ENCODE peak calls at places on chromosomes 3 and 15, in four cellular contexts. One of them, this sample, is unnamed.
A peak's percentile ranks its signal among the peaks of the same experiment; 100 is the strongest.

GRCh38 chr15:69976366-69976994 is 121.2 kb downstream of the TLE3 start:
- DNase-seq in suprapubic skin: no peak
- DNase-seq in A549: peak; percentile 35
- DNase-seq in sigmoid colon: no peak
- DNase-seq in this sample: no peak

GRCh38 chr3:27202959-27203358 is 166.2 kb downstream of the NEK10 start:
- DNase-seq in suprapubic skin: no peak
- DNase-seq in A549: no peak
- DNase-seq in sigmoid colon: no peak
- DNase-seq in this sample: no peak

GRCh38 chr15:35481992-35482391 is 64.0 kb downstream of the DPH6 start:
- DNase-seq in suprapubic skin: no peak
- DNase-seq in A549: peak; percentile 76
- DNase-seq in sigmoid colon: no peak
- DNase-seq in this sample: no peak

GRCh38 chr3:101453966-101454365 is 59.0 kb downstream of the SENP7 start:
- DNase-seq in suprapubic skin: no peak
- DNase-seq in A549: no peak
- DNase-seq in sigmoid colon: no peak
- DNase-seq in this sample: no peak

GRCh38 chr3:126128504-126129407 is 44.8 kb upstream of the SLC41A3 start:
- DNase-seq in suprapubic skin: peak; percentile 33
- DNase-seq in A549: no peak
- DNase-seq in sigmoid colon: peak; percentile 58
- DNase-seq in this sample: peak; percentile 11

GRCh38 chr3:124829819-124830554 is 57.2 kb downstream of the ITGB5 start:
- DNase-seq in suprapubic skin: no peak
- DNase-seq in A549: no peak
- DNase-seq in sigmoid colon: peak; percentile 69
- DNase-seq in this sample: no peak

GRCh38 chr3:36864180-36865053 is 80.4 kb downstream of the TRANK1 start:
- DNase-seq in suprapubic skin: no peak
- DNase-seq in A549: no peak
- DNase-seq in sigmoid colon: no peak
- DNase-seq in this sample: no peak

GRCh38 chr3:174810256-174810655 is 48.9 kb upstream of the NAALADL2 start:
- DNase-seq in suprapubic skin: no peak
- DNase-seq in A549: no peak
- DNase-seq in sigmoid colon: no peak
- DNase-seq in this sample: no peak

GRCh38 chr3:177673105-177673804 is 476.0 kb upstream of the TBL1XR1 start:
- DNase-seq in suprapubic skin: no peak
- DNase-seq in A549: peak; percentile 16
- DNase-seq in sigmoid colon: no peak
- DNase-seq in this sample: no peak

GRCh38 chr3:135757421-135757820 is 208.1 kb upstream of the PPP2R3A start:
- DNase-seq in suprapubic skin: no peak
- DNase-seq in A549: no peak
- DNase-seq in sigmoid colon: no peak
- DNase-seq in this sample: no peak

GRCh38 chr15:67186688-67187087 is 67.8 kb downstream of the AAGAB start:
- DNase-seq in suprapubic skin: no peak
- DNase-seq in A549: no peak
- DNase-seq in sigmoid colon: no peak
- DNase-seq in this sample: no peak

GRCh38 chr3:28726840-28727239 is 378.2 kb upstream of the AZI2 start:
- DNase-seq in suprapubic skin: no peak
- DNase-seq in A549: peak; percentile 31
- DNase-seq in sigmoid colon: no peak
- DNase-seq in this sample: peak; percentile 54

GRCh38 chr3:157785071-157785826 is 282.0 kb upstream of the VEPH1 start:
- DNase-seq in suprapubic skin: no peak
- DNase-seq in A549: peak; percentile 60
- DNase-seq in sigmoid colon: no peak
- DNase-seq in this sample: no peak

GRCh38 chr3:172253200-172253599 is 195.1 kb downstream of the GHSR start:
- DNase-seq in suprapubic skin: no peak
- DNase-seq in A549: no peak
- DNase-seq in sigmoid colon: no peak
- DNase-seq in this sample: no peak

GRCh38 chr15:20353966-20354883 is 187.4 kb downstream of the GOLGA6L6 start:
- DNase-seq in suprapubic skin: peak; percentile 49
- DNase-seq in A549: peak; percentile 14
- DNase-seq in sigmoid colon: peak; percentile 61
- DNase-seq in this sample: peak; percentile 25

GRCh38 chr3:44894485-44894884 is 20.1 kb downstream of the TGM4 start:
- DNase-seq in suprapubic skin: no peak
- DNase-seq in A549: no peak
- DNase-seq in sigmoid colon: no peak
- DNase-seq in this sample: no peak

GRCh38 chr3:172181936-172182708 is 142.7 kb downstream of the FNDC3B start:
- DNase-seq in suprapubic skin: no peak
- DNase-seq in A549: no peak
- DNase-seq in sigmoid colon: no peak
- DNase-seq in this sample: no peak

GRCh38 chr3:21642433-21642832 is 108.6 kb downstream of the ZNF385D start:
- DNase-seq in suprapubic skin: no peak
- DNase-seq in A549: no peak
- DNase-seq in sigmoid colon: no peak
- DNase-seq in this sample: no peak

GRCh38 chr3:41674449-41674848 is 287.5 kb downstream of the ULK4 start:
- DNase-seq in suprapubic skin: no peak
- DNase-seq in A549: no peak
- DNase-seq in sigmoid colon: no peak
- DNase-seq in this sample: no peak

GRCh38 chr3:44648564-44649229 is at the start of gene ZNF35:
- DNase-seq in suprapubic skin: peak; percentile 81
- DNase-seq in A549: peak; percentile 92
- DNase-seq in sigmoid colon: peak; percentile 85
- DNase-seq in this sample: peak; percentile 75

GRCh38 chr3:165378761-165379160 is 182.6 kb upstream of the SLITRK3 start:
- DNase-seq in suprapubic skin: no peak
- DNase-seq in A549: no peak
- DNase-seq in sigmoid colon: no peak
- DNase-seq in this sample: no peak

GRCh38 chr15:89591834-89592233 is 16.6 kb downstream of the TICRR start:
- DNase-seq in suprapubic skin: no peak
- DNase-seq in A549: no peak
- DNase-seq in sigmoid colon: no peak
- DNase-seq in this sample: no peak

GRCh38 chr3:47022540-47023161 is 43.2 kb downstream of the NBEAL2 start:
- DNase-seq in suprapubic skin: no peak
- DNase-seq in A549: no peak
- DNase-seq in sigmoid colon: peak; percentile 66
- DNase-seq in this sample: peak; percentile 77

GRCh38 chr3:170560296-170560695 is 25.6 kb downstream of the SLC7A14 start:
- DNase-seq in suprapubic skin: no peak
- DNase-seq in A549: no peak
- DNase-seq in sigmoid colon: no peak
- DNase-seq in this sample: no peak

GRCh38 chr3:180036678-180037455 is at the start of gene PEX5L:
- DNase-seq in suprapubic skin: peak; percentile 48
- DNase-seq in A549: no peak
- DNase-seq in sigmoid colon: no peak
- DNase-seq in this sample: peak; percentile 44

GRCh38 chr15:33910741-33911140 is 57.6 kb upstream of the CHRM5 start:
- DNase-seq in suprapubic skin: no peak
- DNase-seq in A549: no peak
- DNase-seq in sigmoid colon: no peak
- DNase-seq in this sample: no peak

GRCh38 chr3:23206371-23206770 is 3.2 kb downstream of the UBE2E2 start:
- DNase-seq in suprapubic skin: no peak
- DNase-seq in A549: no peak
- DNase-seq in sigmoid colon: no peak
- DNase-seq in this sample: no peak

GRCh38 chr3:78919021-78919755 is 848.6 kb downstream of the ROBO1 start:
- DNase-seq in suprapubic skin: no peak
- DNase-seq in A549: peak; percentile 77
- DNase-seq in sigmoid colon: no peak
- DNase-seq in this sample: no peak

GRCh38 chr15:72770673-72771328 is 12.8 kb downstream of the ADPGK start:
- DNase-seq in suprapubic skin: no peak
- DNase-seq in A549: peak; percentile 18
- DNase-seq in sigmoid colon: no peak
- DNase-seq in this sample: no peak

GRCh38 chr15:33448961-33449611 is 138.3 kb downstream of the RYR3 start:
- DNase-seq in suprapubic skin: no peak
- DNase-seq in A549: no peak
- DNase-seq in sigmoid colon: no peak
- DNase-seq in this sample: no peak

GRCh38 chr15:88376574-88377174 is 90.5 kb downstream of the MRPL46 start:
- DNase-seq in suprapubic skin: no peak
- DNase-seq in A549: peak; percentile 42
- DNase-seq in sigmoid colon: no peak
- DNase-seq in this sample: no peak

GRCh38 chr3:72892870-72893269 is 5.0 kb downstream of the GXYLT2 start:
- DNase-seq in suprapubic skin: no peak
- DNase-seq in A549: peak; percentile 36
- DNase-seq in sigmoid colon: no peak
- DNase-seq in this sample: no peak

GRCh38 chr15:63054985-63055384 is 12.4 kb downstream of the TPM1 start:
- DNase-seq in suprapubic skin: no peak
- DNase-seq in A549: peak; percentile 52
- DNase-seq in sigmoid colon: no peak
- DNase-seq in this sample: no peak
- H3K4me1 ChIP-seq in suprapubic skin: peaks cover 54% of the 10 kb centered on the region
- H3K4me1 ChIP-seq in A549: peaks cover 98% of the 10 kb centered on the region
- H3K4me1 ChIP-seq in sigmoid colon: peaks cover 97% of the 10 kb centered on the region
- H3K4me1 ChIP-seq in this sample: peaks cover 93% of the 10 kb centered on the region

GRCh38 chr15:25735550-25736384 is 127.4 kb downstream of the ATP10A start:
- DNase-seq in suprapubic skin: no peak
- DNase-seq in A549: no peak
- DNase-seq in sigmoid colon: peak; percentile 56
- DNase-seq in this sample: no peak

GRCh38 chr15:25738171-25738792 is 124.8 kb downstream of the ATP10A start:
- DNase-seq in suprapubic skin: no peak
- DNase-seq in A549: no peak
- DNase-seq in sigmoid colon: peak; percentile 57
- DNase-seq in this sample: no peak

GRCh38 chr15:25734680-25735355 is 128.3 kb downstream of the ATP10A start:
- DNase-seq in suprapubic skin: no peak
- DNase-seq in A549: no peak
- DNase-seq in sigmoid colon: peak; percentile 24
- DNase-seq in this sample: no peak

GRCh38 chr15:25736451-25736850 is 126.7 kb downstream of the ATP10A start:
- DNase-seq in suprapubic skin: no peak
- DNase-seq in A549: no peak
- DNase-seq in sigmoid colon: no peak
- DNase-seq in this sample: no peak

GRCh38 chr15:25737218-25737643 is 125.9 kb downstream of the ATP10A start:
- DNase-seq in suprapubic skin: no peak
- DNase-seq in A549: no peak
- DNase-seq in sigmoid colon: peak; percentile 57
- DNase-seq in this sample: no peak
- TF ChIP-seq EP300 in suprapubic skin: peak; percentile 91
- TF ChIP-seq EP300 in A549: no peak
- TF ChIP-seq EP300 in sigmoid colon: peak; percentile 77
- TF ChIP-seq EP300 in this sample: peak; percentile 88

GRCh38 chr3:52293491-52294319 is 6.1 kb downstream of the GLYCTK start:
- DNase-seq in suprapubic skin: no peak
- DNase-seq in A549: no peak
- DNase-seq in sigmoid colon: no peak
- DNase-seq in this sample: no peak

GRCh38 chr3:52289747-52290595 is 2.3 kb downstream of the GLYCTK start:
- DNase-seq in suprapubic skin: peak; percentile 62
- DNase-seq in A549: no peak
- DNase-seq in sigmoid colon: peak; percentile 59
- DNase-seq in this sample: peak; percentile 69

GRCh38 chr3:52290596-52291507 is 3.2 kb downstream of the GLYCTK start:
- DNase-seq in suprapubic skin: peak; percentile 55
- DNase-seq in A549: no peak
- DNase-seq in sigmoid colon: peak; percentile 59
- DNase-seq in this sample: no peak

GRCh38 chr3:52292247-52293065 is 4.8 kb downstream of the GLYCTK start:
- DNase-seq in suprapubic skin: no peak
- DNase-seq in A549: no peak
- DNase-seq in sigmoid colon: no peak
- DNase-seq in this sample: no peak

DNA sequence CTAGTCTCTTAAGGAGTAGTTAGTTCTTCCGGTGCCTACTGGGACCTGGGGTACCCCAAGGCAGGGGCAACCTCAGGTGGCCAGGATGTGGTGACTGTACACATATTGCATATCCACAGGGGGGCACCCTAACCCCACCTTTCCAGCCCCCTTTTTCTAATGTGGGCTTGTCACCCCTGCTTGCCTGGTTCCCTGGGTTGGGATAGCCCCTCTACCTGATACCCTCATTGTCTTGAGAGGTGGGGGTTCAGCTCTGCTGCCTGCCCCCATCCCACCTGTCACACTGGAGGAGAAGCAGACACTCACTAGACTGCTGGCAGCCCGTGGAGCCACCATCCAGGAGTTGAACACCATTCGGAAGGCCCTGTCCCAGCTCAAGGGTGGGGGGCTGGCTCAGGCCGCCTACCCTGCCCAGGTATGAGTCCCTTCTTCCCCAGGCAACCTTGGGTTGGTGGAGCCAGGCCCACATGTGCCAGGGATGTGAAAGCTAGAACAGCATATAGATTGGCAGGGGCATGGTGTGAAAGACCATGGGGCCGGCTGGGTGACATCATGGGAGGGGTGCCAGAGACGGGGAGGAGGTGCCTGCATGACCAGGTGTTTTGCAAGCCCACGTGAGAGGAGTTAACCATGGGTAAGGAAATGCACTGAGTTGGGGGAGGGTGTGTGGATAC is 4.0 kb downstream of the GLYCTK start:
- DNase-seq in suprapubic skin: peak; percentile 26
- DNase-seq in A549: no peak
- DNase-seq in sigmoid colon: peak; percentile 54
- DNase-seq in this sample: no peak
- H3K4me1 ChIP-seq in suprapubic skin: peaks cover 21% of the 10 kb centered on the region
- H3K4me1 ChIP-seq in A549: peaks cover 20% of the 10 kb centered on the region
- H3K4me1 ChIP-seq in sigmoid colon: peaks cover 6% of the 10 kb centered on the region
- H3K4me1 ChIP-seq in this sample: peaks cover 25% of the 10 kb centered on the region

DNA sequence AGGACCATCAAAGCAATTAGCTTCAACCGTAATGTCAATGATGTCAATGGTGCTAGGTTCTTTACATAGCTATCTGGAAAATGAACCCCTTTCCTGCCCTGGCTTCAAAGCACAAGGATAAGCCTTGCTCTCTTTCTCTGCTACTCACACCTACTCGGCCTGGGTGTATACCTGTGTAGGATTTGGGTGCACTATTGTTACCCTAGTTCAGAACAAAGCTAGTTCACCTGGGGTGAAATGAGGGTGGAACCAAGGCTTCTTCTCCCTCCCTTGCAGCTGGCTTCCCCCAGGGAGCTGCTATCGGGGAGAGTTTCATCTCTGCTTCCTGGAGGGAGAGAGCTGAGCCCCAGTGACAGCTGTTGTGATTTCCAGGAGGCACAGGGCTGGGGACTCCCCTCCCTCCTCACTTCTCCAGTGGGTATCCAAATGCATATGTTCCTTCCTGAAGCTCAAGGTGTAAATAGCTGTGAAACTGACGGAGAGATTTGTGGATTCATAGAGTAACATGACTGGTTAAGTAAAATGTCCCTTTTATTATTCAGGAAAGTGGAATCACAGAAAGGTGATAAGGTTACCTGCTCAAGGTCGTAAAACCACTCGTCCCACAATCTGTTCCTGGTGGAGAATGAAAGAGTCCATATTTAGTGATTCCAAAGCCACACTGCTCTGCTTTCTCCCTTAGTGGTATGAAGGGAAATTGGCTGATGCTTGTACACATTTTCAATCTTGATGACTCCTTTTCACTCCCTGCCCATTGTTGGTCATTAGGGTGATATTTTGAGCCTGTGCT is 11.8 kb upstream of the C3orf70 start:
- DNase-seq in suprapubic skin: no peak
- DNase-seq in A549: no peak
- DNase-seq in sigmoid colon: no peak
- DNase-seq in this sample: no peak
- TF ChIP-seq EP300 in suprapubic skin: no peak
- TF ChIP-seq EP300 in A549: no peak
- TF ChIP-seq EP300 in sigmoid colon: no peak
- TF ChIP-seq EP300 in this sample: no peak

This sample was measured in stomach.